ENCODE peak calls at places on chromosomes 3 and 15, in nine cellular contexts. One of them, this sample, is unnamed.

GRCh38 chr3:100647673-100648072 is 38.3 kb downstream of the ADGRG7 start:
- DNase-seq in suprapubic skin: no peak
- DNase-seq in HCT116: no peak
- DNase-seq in K562: no peak
- DNase-seq in body of pancreas: no peak
- DNase-seq in esophagus squamous epithelium: no peak
- DNase-seq in sigmoid colon: no peak
- DNase-seq in lower leg skin: no peak
- DNase-seq in heart left ventricle: no peak
- DNase-seq in this sample: no peak

GRCh38 chr3:52405601-52406115 is 39.2 kb downstream of the SEMA3G start:
- DNase-seq in suprapubic skin: no peak
- DNase-seq in HCT116: no peak
- DNase-seq in K562: peak
- DNase-seq in body of pancreas: peak
- DNase-seq in esophagus squamous epithelium: no peak
- DNase-seq in sigmoid colon: peak
- DNase-seq in lower leg skin: peak
- DNase-seq in heart left ventricle: no peak
- DNase-seq in this sample: no peak

GRCh38 chr3:170953229-170953628 is 44.8 kb upstream of the EIF5A2 start:
- DNase-seq in suprapubic skin: no peak
- DNase-seq in HCT116: no peak
- DNase-seq in K562: peak
- DNase-seq in body of pancreas: no peak
- DNase-seq in esophagus squamous epithelium: no peak
- DNase-seq in sigmoid colon: no peak
- DNase-seq in lower leg skin: no peak
- DNase-seq in heart left ventricle: no peak
- DNase-seq in this sample: no peak

GRCh38 chr3:155370198-155370597 is 76.7 kb upstream of the STRIT1 start:
- DNase-seq in suprapubic skin: no peak
- DNase-seq in HCT116: no peak
- DNase-seq in K562: no peak
- DNase-seq in body of pancreas: no peak
- DNase-seq in esophagus squamous epithelium: no peak
- DNase-seq in sigmoid colon: peak
- DNase-seq in lower leg skin: no peak
- DNase-seq in heart left ventricle: peak
- DNase-seq in this sample: no peak

GRCh38 chr15:67838789-67839332 is 984 bp downstream of the RNU6-1 start:
- DNase-seq in suprapubic skin: no peak
- DNase-seq in HCT116: no peak
- DNase-seq in K562: no peak
- DNase-seq in body of pancreas: peak
- DNase-seq in esophagus squamous epithelium: no peak
- DNase-seq in sigmoid colon: peak
- DNase-seq in lower leg skin: no peak
- DNase-seq in heart left ventricle: peak
- DNase-seq in this sample: peak

GRCh38 chr15:75925440-75925839 is 21.8 kb downstream of the FBXO22 start:
- DNase-seq in suprapubic skin: no peak
- DNase-seq in HCT116: no peak
- DNase-seq in K562: no peak
- DNase-seq in body of pancreas: no peak
- DNase-seq in esophagus squamous epithelium: no peak
- DNase-seq in sigmoid colon: no peak
- DNase-seq in lower leg skin: no peak
- DNase-seq in heart left ventricle: no peak
- DNase-seq in this sample: no peak

GRCh38 chr15:47725924-47726323 is 8.6 kb downstream of the SEMA6D start:
- DNase-seq in suprapubic skin: no peak
- DNase-seq in HCT116: no peak
- DNase-seq in K562: no peak
- DNase-seq in body of pancreas: peak
- DNase-seq in esophagus squamous epithelium: no peak
- DNase-seq in sigmoid colon: no peak
- DNase-seq in lower leg skin: no peak
- DNase-seq in heart left ventricle: peak
- DNase-seq in this sample: no peak

GRCh38 chr3:169181666-169182065 is 481.8 kb downstream of the MECOM start:
- DNase-seq in suprapubic skin: no peak
- DNase-seq in HCT116: no peak
- DNase-seq in K562: no peak
- DNase-seq in body of pancreas: no peak
- DNase-seq in esophagus squamous epithelium: no peak
- DNase-seq in sigmoid colon: no peak
- DNase-seq in lower leg skin: no peak
- DNase-seq in heart left ventricle: no peak
- DNase-seq in this sample: no peak

GRCh38 chr3:9957214-9957613 is 5.0 kb upstream of the PRRT3 start:
- DNase-seq in suprapubic skin: no peak
- DNase-seq in HCT116: no peak
- DNase-seq in K562: peak
- DNase-seq in body of pancreas: no peak
- DNase-seq in esophagus squamous epithelium: no peak
- DNase-seq in sigmoid colon: no peak
- DNase-seq in lower leg skin: peak
- DNase-seq in heart left ventricle: no peak
- DNase-seq in this sample: no peak

GRCh38 chr15:57914350-57915055 is 151.0 kb downstream of the ALDH1A2 start:
- DNase-seq in suprapubic skin: no peak
- DNase-seq in HCT116: no peak
- DNase-seq in K562: no peak
- DNase-seq in body of pancreas: no peak
- DNase-seq in esophagus squamous epithelium: no peak
- DNase-seq in sigmoid colon: no peak
- DNase-seq in lower leg skin: no peak
- DNase-seq in heart left ventricle: no peak
- DNase-seq in this sample: no peak

GRCh38 chr3:143000525-143000924 is 845 bp upstream of the U2SURP start:
- DNase-seq in suprapubic skin: no peak
- DNase-seq in HCT116: no peak
- DNase-seq in K562: peak
- DNase-seq in body of pancreas: no peak
- DNase-seq in esophagus squamous epithelium: no peak
- DNase-seq in sigmoid colon: no peak
- DNase-seq in lower leg skin: no peak
- DNase-seq in heart left ventricle: no peak
- DNase-seq in this sample: no peak

GRCh38 chr15:52037889-52038505 is 19.0 kb downstream of the MAPK6 start:
- DNase-seq in suprapubic skin: no peak
- DNase-seq in HCT116: no peak
- DNase-seq in K562: no peak
- DNase-seq in body of pancreas: no peak
- DNase-seq in esophagus squamous epithelium: no peak
- DNase-seq in sigmoid colon: no peak
- DNase-seq in lower leg skin: no peak
- DNase-seq in heart left ventricle: no peak
- DNase-seq in this sample: no peak

GRCh38 chr3:41137686-41138111 is 61.6 kb upstream of the CTNNB1 start:
- DNase-seq in suprapubic skin: no peak
- DNase-seq in HCT116: no peak
- DNase-seq in K562: no peak
- DNase-seq in body of pancreas: no peak
- DNase-seq in esophagus squamous epithelium: no peak
- DNase-seq in sigmoid colon: no peak
- DNase-seq in lower leg skin: no peak
- DNase-seq in heart left ventricle: no peak
- DNase-seq in this sample: no peak

GRCh38 chr15:93086791-93087190 is 2.2 kb downstream of the RGMA start:
- DNase-seq in suprapubic skin: no peak
- DNase-seq in HCT116: no peak
- DNase-seq in K562: no peak
- DNase-seq in body of pancreas: no peak
- DNase-seq in esophagus squamous epithelium: no peak
- DNase-seq in sigmoid colon: no peak
- DNase-seq in lower leg skin: no peak
- DNase-seq in heart left ventricle: no peak
- DNase-seq in this sample: no peak
- TF ChIP-seq POLR2A in suprapubic skin: no peak
- TF ChIP-seq POLR2A in HCT116: no peak
- TF ChIP-seq POLR2A in K562: no peak
- TF ChIP-seq POLR2A in body of pancreas: no peak
- TF ChIP-seq POLR2A in esophagus squamous epithelium: no peak
- TF ChIP-seq POLR2A in sigmoid colon: no peak
- TF ChIP-seq POLR2A in lower leg skin: no peak
- TF ChIP-seq POLR2A in heart left ventricle: no peak
- TF ChIP-seq POLR2A in this sample: no peak

DNA sequence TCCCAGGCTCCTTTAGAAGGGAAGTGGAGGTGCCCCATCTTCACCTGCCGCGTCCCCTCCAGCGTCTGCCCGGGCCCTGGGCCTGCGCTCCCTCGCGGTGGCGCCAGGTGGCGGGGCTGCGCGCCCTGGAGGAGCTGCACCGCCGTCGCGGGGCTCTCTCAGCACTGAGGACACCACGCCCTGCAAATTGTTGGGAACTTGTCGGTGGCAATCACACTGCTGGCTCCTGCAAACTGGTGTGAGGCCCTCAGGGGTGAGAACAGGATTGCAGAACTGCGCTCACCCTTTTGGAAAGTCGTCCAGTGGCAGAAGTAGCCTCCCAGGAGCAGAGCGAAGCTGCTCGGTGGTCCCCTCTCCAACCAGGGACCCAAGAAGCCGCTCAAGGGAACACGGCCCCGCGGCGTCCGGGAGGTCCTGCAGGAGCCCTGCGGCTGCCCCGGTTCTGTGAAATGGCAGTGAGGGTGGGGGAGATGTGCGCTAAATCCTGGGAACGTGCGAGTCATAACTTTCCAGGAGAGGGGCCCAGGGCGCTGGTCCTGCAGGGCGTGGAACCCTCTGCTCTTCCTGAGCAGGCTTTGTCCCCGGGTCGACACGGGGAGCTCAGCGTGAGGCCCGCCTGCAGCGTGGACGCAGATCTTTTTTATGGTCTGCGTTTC is 995 bp upstream of the LRRK1 start:
- DNase-seq in suprapubic skin: peak
- DNase-seq in HCT116: peak
- DNase-seq in K562: peak
- DNase-seq in body of pancreas: peak
- DNase-seq in esophagus squamous epithelium: no peak
- DNase-seq in sigmoid colon: peak
- DNase-seq in lower leg skin: peak
- DNase-seq in heart left ventricle: peak
- DNase-seq in this sample: peak
- TF ChIP-seq CTCF in suprapubic skin: peak
- TF ChIP-seq CTCF in HCT116: peak
- TF ChIP-seq CTCF in K562: peak
- TF ChIP-seq CTCF in body of pancreas: peak
- TF ChIP-seq CTCF in esophagus squamous epithelium: peak
- TF ChIP-seq CTCF in sigmoid colon: peak
- TF ChIP-seq CTCF in lower leg skin: no peak
- TF ChIP-seq CTCF in heart left ventricle: peak
- TF ChIP-seq CTCF in this sample: peak

GRCh38 chr3:126356373-126357298 is 572 bp downstream of the KLF15 start:
- DNase-seq in suprapubic skin: no peak
- DNase-seq in HCT116: no peak
- DNase-seq in K562: no peak
- DNase-seq in body of pancreas: peak
- DNase-seq in esophagus squamous epithelium: no peak
- DNase-seq in sigmoid colon: peak
- DNase-seq in lower leg skin: no peak
- DNase-seq in heart left ventricle: peak
- DNase-seq in this sample: peak
- H3K4me3 ChIP-seq in suprapubic skin: peak
- H3K4me3 ChIP-seq in HCT116: peak
- H3K4me3 ChIP-seq in K562: peak
- H3K4me3 ChIP-seq in body of pancreas: peak
- H3K4me3 ChIP-seq in esophagus squamous epithelium: peak
- H3K4me3 ChIP-seq in sigmoid colon: peak
- H3K4me3 ChIP-seq in lower leg skin: peak
- H3K4me3 ChIP-seq in heart left ventricle: peak
- H3K4me3 ChIP-seq in this sample: peak

DNA sequence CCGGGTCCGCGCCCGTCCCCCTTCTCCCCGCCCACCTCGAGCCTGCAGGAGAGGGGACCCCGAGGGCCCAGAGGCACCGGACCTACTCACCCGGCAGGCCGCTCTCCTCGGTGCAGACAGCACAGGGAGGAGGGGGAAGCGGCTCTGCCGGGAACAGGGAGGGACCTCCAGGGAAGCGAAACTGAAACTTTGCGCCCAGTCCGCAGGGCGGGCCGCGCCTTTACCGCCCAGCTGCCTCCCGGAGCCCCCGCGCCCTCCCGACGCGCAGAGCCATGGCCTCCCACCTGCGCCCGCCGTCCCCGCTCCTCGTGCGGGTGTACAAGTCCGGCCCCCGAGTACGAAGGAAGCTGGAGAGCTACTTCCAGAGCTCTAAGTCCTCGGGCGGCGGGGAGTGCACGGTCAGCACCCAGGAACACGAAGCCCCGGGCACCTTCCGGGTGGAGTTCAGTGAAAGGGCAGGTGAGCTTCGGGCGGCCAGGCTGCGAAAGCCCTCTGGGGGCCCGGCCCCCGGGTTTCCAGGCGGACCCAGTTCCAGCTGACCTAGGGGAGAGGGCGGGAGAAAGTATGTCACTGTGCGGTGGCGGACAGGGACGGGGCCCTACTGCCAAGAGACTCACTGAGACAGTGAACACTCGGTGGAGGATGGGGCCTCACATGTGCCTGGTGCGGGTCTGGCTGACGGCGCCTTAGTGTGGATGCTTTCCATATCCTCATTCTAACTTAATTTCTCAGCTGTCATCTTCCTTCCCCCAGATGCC is at the start of the genes DTX3L and PARP9:
- DNase-seq in suprapubic skin: peak
- DNase-seq in HCT116: no peak
- DNase-seq in K562: peak
- DNase-seq in body of pancreas: peak
- DNase-seq in esophagus squamous epithelium: peak
- DNase-seq in sigmoid colon: peak
- DNase-seq in lower leg skin: peak
- DNase-seq in heart left ventricle: peak
- DNase-seq in this sample: peak
- TF ChIP-seq POLR2A in suprapubic skin: no peak
- TF ChIP-seq POLR2A in HCT116: peak
- TF ChIP-seq POLR2A in K562: peak
- TF ChIP-seq POLR2A in body of pancreas: peak
- TF ChIP-seq POLR2A in esophagus squamous epithelium: no peak
- TF ChIP-seq POLR2A in sigmoid colon: peak
- TF ChIP-seq POLR2A in lower leg skin: no peak
- TF ChIP-seq POLR2A in heart left ventricle: no peak
- TF ChIP-seq POLR2A in this sample: peak

DNA sequence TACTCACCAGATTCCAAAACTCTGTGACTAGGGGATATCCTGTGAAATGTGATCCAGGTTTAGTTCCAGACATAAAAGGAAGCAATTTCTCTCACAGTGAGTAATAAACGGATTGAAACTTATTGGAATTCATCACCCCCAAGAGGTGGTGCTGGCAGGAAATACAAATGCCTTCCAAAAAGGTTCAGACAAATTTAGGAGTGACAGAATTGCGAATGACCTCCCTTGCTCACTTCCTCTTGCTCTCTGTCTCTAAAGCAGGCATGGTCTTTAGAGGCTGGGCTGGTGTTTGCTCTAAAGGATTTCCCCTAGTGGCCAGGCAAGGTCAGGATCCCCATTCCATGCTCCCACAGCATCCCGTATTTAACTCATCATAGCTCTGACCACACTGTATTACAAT is 449.4 kb upstream of the PPP2R3A start:
- DNase-seq in suprapubic skin: no peak
- DNase-seq in HCT116: peak
- DNase-seq in K562: peak
- DNase-seq in body of pancreas: no peak
- DNase-seq in esophagus squamous epithelium: no peak
- DNase-seq in sigmoid colon: no peak
- DNase-seq in lower leg skin: no peak
- DNase-seq in heart left ventricle: no peak
- DNase-seq in this sample: no peak
- TF ChIP-seq CTCF in suprapubic skin: no peak
- TF ChIP-seq CTCF in HCT116: no peak
- TF ChIP-seq CTCF in K562: no peak
- TF ChIP-seq CTCF in body of pancreas: no peak
- TF ChIP-seq CTCF in esophagus squamous epithelium: no peak
- TF ChIP-seq CTCF in sigmoid colon: no peak
- TF ChIP-seq CTCF in lower leg skin: no peak
- TF ChIP-seq CTCF in heart left ventricle: no peak
- TF ChIP-seq CTCF in this sample: no peak

This sample was measured in uterus.